ENCODE peak calls at places on chromosome 22, in nine cellular contexts. I is fibroblast of pulmonary artery; X is AG10803; W is brain microvascular endothelial cell; V is Jurkat, Clone E6-1; K is GM06990; C is coronary artery; Z is A549; L is H1. N is an unnamed sample.

GRCh38 chr22:25797891-25798290 is 55.9 kb downstream of the MYO18B start:
- DNase-seq in I (no peak), X (no peak), W (no peak), V (no peak), K (no peak), C (no peak), Z (no peak), L (no peak), N (no peak)

GRCh38 chr22:11598492-11599440 is 3929.2 kb upstream of the OR11H1 start:
- DNase-seq in I (no peak), X (no peak), W (no peak), V (no peak), K (no peak), C (no peak), Z (no peak), L (no peak), N (no peak)

GRCh38 chr22:19608114-19608494 is 83.9 kb upstream of the CLDN5 start:
- DNase-seq in I (no peak), X (no peak), W (no peak), V (no peak), K (no peak), C (no peak), Z (no peak), L (no peak), N (no peak)

GRCh38 chr22:42906605-42907338 is 49.7 kb upstream of the ARFGAP3 start:
- DNase-seq in I (peak), X (peak), W (no peak), V (no peak), K (no peak), C (no peak), Z (no peak), L (no peak), N (no peak)

GRCh38 chr22:47194476-47195155 is 432.2 kb downstream of the TBC1D22A start:
- DNase-seq in I (no peak), X (no peak), W (no peak), V (no peak), K (no peak), C (peak), Z (no peak), L (no peak), N (no peak)

GRCh38 chr22:19241593-19241906 is 50.0 kb downstream of the CLTCL1 start:
- DNase-seq in I (no peak), X (no peak), W (no peak), V (no peak), K (no peak), C (no peak), Z (no peak), L (no peak), N (no peak)

GRCh38 chr22:28793976-28794584 is 6.3 kb downstream of the XBP1 start:
- DNase-seq in I (no peak), X (no peak), W (no peak), V (no peak), K (no peak), C (no peak), Z (no peak), L (no peak), N (no peak)

GRCh38 chr22:20128902-20129746 is 2.5 kb upstream of the ZDHHC8 start:
- DNase-seq in I (peak), X (peak), W (peak), V (peak), K (no peak), C (no peak), Z (no peak), L (peak), N (peak)

GRCh38 chr22:35467788-35468187 is 67.8 kb downstream of the MCM5 start:
- DNase-seq in I (peak), X (peak), W (no peak), V (no peak), K (no peak), C (no peak), Z (no peak), L (no peak), N (no peak)

GRCh38 chr22:19876314-19876940 is 21.8 kb upstream of the GNB1L start:
- DNase-seq in I (no peak), X (no peak), W (no peak), V (no peak), K (peak), C (no peak), Z (no peak), L (peak), N (no peak)

GRCh38 chr22:45997775-45998637 is 21.0 kb upstream of the WNT7B start:
- DNase-seq in I (no peak), X (no peak), W (no peak), V (no peak), K (no peak), C (no peak), Z (no peak), L (no peak), N (no peak)
- H3K4me3 ChIP-seq in I (no peak), X (peak), W (no peak), V (no peak), K (no peak), C (peak), Z (no peak), L (no peak), N (no peak)

GRCh38 chr22:33889748-33890147 is 30.5 kb downstream of the LARGE1 start:
- DNase-seq in I (no peak), X (no peak), W (no peak), V (no peak), K (peak), C (no peak), Z (no peak), L (no peak), N (no peak)

GRCh38 chr22:33884829-33885228 is 35.4 kb downstream of the LARGE1 start:
- DNase-seq in I (no peak), X (no peak), W (no peak), V (no peak), K (no peak), C (no peak), Z (no peak), L (no peak), N (no peak)

GRCh38 chr22:33886696-33887095 is 33.6 kb downstream of the LARGE1 start:
- DNase-seq in I (no peak), X (no peak), W (no peak), V (no peak), K (no peak), C (no peak), Z (no peak), L (no peak), N (no peak)

GRCh38 chr22:33888821-33889220 is 31.5 kb downstream of the LARGE1 start:
- DNase-seq in I (no peak), X (no peak), W (no peak), V (no peak), K (no peak), C (no peak), Z (no peak), L (no peak), N (no peak)

GRCh38 chr22:33887173-33887572 is 33.1 kb downstream of the LARGE1 start:
- DNase-seq in I (no peak), X (no peak), W (no peak), V (no peak), K (no peak), C (no peak), Z (no peak), L (no peak), N (no peak)
- H3K4me3 ChIP-seq in I (no peak), X (no peak), W (no peak), V (no peak), K (no peak), C (no peak), Z (no peak), L (no peak), N (no peak)

GRCh38 chr22:44024288-44024908 is at the start of gene PARVB:
- DNase-seq in I (no peak), X (peak), W (no peak), V (no peak), K (peak), C (no peak), Z (no peak), L (peak), N (no peak)
- H3K4me3 ChIP-seq in I (peak), X (peak), W (peak), V (no peak), K (peak), C (peak), Z (peak), L (peak), N (peak)

GRCh38 chr22:18022851-18023250 is 1.5 kb downstream of the MICAL3 start:
- DNase-seq in I (no peak), X (no peak), W (no peak), V (no peak), K (no peak), C (no peak), Z (no peak), L (no peak), N (no peak)
- H3K4me3 ChIP-seq in I (no peak), X (no peak), W (no peak), V (peak), K (no peak), C (no peak), Z (peak), L (peak), N (no peak)

GRCh38 chr22:50465531-50465930 is 9.3 kb downstream of the SBF1 start:
- DNase-seq in I (no peak), X (no peak), W (no peak), V (no peak), K (no peak), C (no peak), Z (no peak), L (no peak), N (no peak)

GRCh38 chr22:50469377-50470305 is 5.2 kb downstream of the SBF1 start:
- DNase-seq in I (peak), X (peak), W (peak), V (peak), K (peak), C (no peak), Z (no peak), L (no peak), N (peak)

GRCh38 chr22:50467341-50467740 is 7.5 kb downstream of the SBF1 start:
- DNase-seq in I (no peak), X (no peak), W (no peak), V (no peak), K (no peak), C (no peak), Z (no peak), L (no peak), N (no peak)

GRCh38 chr22:50468626-50469025 is 6.2 kb downstream of the SBF1 start:
- DNase-seq in I (no peak), X (no peak), W (no peak), V (no peak), K (no peak), C (no peak), Z (no peak), L (no peak), N (no peak)

DNA sequence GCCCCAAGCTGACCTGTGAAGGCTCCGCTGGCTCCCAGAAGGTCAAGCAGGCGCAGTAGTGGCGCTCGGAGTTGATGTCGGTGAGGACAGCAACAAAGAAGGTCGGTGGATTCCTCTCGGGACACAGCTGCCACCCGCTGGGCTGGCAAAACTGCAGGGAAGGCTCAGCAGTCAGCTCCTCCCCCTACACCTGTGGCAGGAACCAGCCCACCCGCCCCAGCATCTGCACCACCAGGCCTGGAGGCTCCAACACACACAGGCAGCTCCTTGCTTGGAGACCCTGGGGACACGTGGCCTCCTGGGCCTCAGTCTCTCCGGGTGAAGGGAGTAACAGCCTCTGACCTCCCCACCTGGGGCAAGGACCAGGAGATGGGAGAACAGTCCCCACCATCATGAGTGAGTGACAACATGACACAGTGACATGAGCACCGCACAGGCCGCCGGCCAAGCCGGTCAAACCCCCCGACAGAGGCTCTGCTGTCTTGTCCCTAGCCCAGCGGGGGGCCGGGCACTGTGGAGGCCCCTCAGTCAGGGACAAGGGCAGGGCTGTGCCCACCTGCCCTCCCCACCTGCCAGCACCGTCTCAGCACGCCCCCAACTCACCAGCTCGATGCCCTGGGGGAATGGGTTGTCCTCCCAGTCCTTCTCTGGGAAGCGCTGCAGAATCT is 6.9 kb downstream of the SBF1 start:
- DNase-seq in I (no peak), X (no peak), W (no peak), V (no peak), K (no peak), C (no peak), Z (no peak), L (no peak), N (no peak)
- H3K4me3 ChIP-seq in I (no peak), X (no peak), W (no peak), V (no peak), K (no peak), C (no peak), Z (no peak), L (no peak), N (no peak)

DNA sequence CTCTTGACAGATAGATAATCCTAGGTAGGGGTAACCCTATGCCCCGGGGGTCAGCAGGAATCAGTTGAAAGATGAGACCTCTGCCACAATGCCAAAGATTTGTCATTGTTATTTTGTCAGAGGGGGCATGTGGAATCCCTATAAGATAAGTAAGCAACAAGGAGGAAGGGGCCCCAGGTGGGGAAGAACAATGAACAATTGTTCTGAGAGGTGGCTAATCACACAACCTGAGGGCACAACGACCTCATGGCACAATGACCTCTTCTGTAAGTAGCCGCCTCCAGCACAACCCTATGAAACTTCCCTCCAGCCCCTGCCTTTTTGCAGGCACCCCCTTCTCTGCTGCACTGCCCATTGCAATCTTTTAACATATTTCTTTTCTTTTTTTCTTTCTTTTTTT is 11.8 kb upstream of the FBLN1 start:
- DNase-seq in I (no peak), X (no peak), W (no peak), V (no peak), K (no peak), C (no peak), Z (no peak), L (no peak), N (no peak)
- H3K4me3 ChIP-seq in I (no peak), X (no peak), W (no peak), V (no peak), K (no peak), C (no peak), Z (no peak), L (no peak), N (no peak)

GRCh38 chr22:44995282-44995597 is 14.6 kb downstream of the PHF21B start:
- DNase-seq in I (no peak), X (no peak), W (no peak), V (no peak), K (no peak), C (no peak), Z (no peak), L (no peak), N (no peak)

GRCh38 chr22:44994399-44995281 is 15.2 kb downstream of the PHF21B start:
- DNase-seq in I (no peak), X (no peak), W (no peak), V (no peak), K (no peak), C (no peak), Z (no peak), L (no peak), N (no peak)

GRCh38 chr22:44996120-44996519 is 13.7 kb downstream of the PHF21B start:
- DNase-seq in I (no peak), X (no peak), W (no peak), V (no peak), K (no peak), C (no peak), Z (no peak), L (no peak), N (no peak)

GRCh38 chr22:44996648-44997047 is 13.2 kb downstream of the PHF21B start:
- DNase-seq in I (no peak), X (no peak), W (no peak), V (no peak), K (no peak), C (no peak), Z (no peak), L (no peak), N (no peak)

DNA sequence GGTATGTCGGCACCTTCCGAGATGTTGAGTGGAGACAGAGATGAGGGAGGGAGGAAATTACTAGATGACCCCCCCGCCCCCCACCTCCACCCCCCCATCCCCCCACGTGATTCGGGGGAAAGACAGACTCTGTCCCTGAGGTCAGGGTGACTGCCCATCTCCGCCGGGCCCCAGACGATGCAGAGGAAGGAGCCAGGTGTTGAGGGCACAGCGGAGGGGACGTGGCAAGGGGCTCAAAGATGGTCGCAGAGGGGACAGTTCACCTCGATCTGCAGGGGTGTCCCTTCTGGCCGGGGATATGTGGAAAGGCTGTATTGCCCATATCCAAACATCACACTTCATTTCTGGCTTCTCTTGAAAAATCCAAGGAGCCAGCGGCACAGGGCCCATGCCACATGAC is 14.1 kb downstream of the PHF21B start:
- DNase-seq in I (no peak), X (no peak), W (no peak), V (no peak), K (no peak), C (no peak), Z (no peak), L (no peak), N (no peak)
- H3K4me3 ChIP-seq in I (no peak), X (no peak), W (no peak), V (no peak), K (no peak), C (no peak), Z (no peak), L (no peak), N (no peak)

DNA sequence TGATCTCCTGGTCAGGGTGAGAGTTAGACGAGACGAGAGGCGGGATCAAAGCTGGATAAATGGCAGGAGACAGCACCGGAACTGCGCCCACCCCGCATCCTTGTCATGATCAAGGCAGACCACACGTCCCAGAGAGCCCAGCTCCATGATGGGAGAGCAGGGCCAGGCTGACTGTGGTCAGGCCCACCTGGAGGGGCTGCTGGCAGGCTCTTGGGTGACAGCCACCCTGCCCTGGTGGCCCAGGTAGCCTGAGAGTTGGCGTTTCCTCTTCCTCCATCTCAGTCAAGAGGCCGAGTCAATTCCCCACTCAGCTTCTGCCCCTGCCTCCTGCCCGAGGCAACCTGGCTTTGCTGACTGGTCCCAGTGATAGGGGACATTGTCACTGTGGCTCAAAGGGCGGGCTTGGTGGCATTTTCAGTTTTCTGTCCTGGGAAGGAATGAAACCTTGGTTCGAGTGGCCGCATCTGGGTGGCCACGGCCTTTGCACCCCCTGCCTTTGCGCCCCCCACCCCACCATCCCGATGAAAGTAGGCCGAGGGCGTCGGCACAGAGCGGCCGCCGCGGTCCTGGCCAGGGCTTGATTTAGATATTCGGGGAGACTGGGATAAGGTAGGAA is 60.8 kb upstream of the PPARA start:
- DNase-seq in I (no peak), X (no peak), W (no peak), V (no peak), K (no peak), C (peak), Z (no peak), L (no peak), N (no peak)
- H3K4me3 ChIP-seq in I (no peak), X (peak), W (no peak), V (no peak), K (no peak), C (peak), Z (no peak), L (no peak), N (no peak)

GRCh38 chr22:37186228-37186996 is 1.6 kb downstream of the C1QTNF6 start:
- DNase-seq in I (peak), X (peak), W (peak), V (peak), K (peak), C (no peak), Z (peak), L (peak), N (peak)
- H3K4me3 ChIP-seq in I (peak), X (peak), W (no peak), V (peak), K (no peak), C (no peak), Z (peak), L (no peak), N (peak)

GRCh38 chr22:36870250-36870649 is 9.4 kb downstream of the NCF4 start:
- DNase-seq in I (no peak), X (no peak), W (no peak), V (no peak), K (no peak), C (no peak), Z (peak), L (no peak), N (no peak)
- H3K4me3 ChIP-seq in I (no peak), X (no peak), W (no peak), V (no peak), K (no peak), C (no peak), Z (no peak), L (no peak), N (no peak)